ENCODE peak calls at places on chromosomes 11 and 22, in five cellular contexts. A is HFFc6, E is H9, J is uterus, L is lung. P is an unnamed sample.

GRCh38 chr11:69249641-69250502 is 44.1 kb upstream of the MYEOV start:
- DNase-seq in A (no peak), E (peak), J (no peak), L (peak), P (no peak)

GRCh38 chr22:20155330-20156041 is 4.6 kb upstream of the CCDC188 start:
- DNase-seq in A (no peak), E (no peak), J (peak), L (no peak), P (no peak)

GRCh38 chr11:134503596-134503995 is 91.6 kb upstream of the B3GAT1 start:
- DNase-seq in A (no peak), E (no peak), J (no peak), L (no peak), P (no peak)

GRCh38 chr11:75745807-75746206 is 22.8 kb upstream of the DGAT2 start:
- DNase-seq in A (no peak), E (no peak), J (no peak), L (no peak), P (no peak)

GRCh38 chr22:32248276-32248675 is 6.9 kb downstream of the SLC5A4 start:
- DNase-seq in A (no peak), E (no peak), J (no peak), L (no peak), P (no peak)

GRCh38 chr22:47901911-47902310 is 1139.5 kb downstream of the TBC1D22A start:
- DNase-seq in A (no peak), E (peak), J (no peak), L (no peak), P (no peak)

GRCh38 chr11:60872124-60872951 is 5.0 kb downstream of the ZP1 start:
- DNase-seq in A (no peak), E (no peak), J (peak), L (no peak), P (no peak)

GRCh38 chr11:44632466-44633123 is 67.1 kb downstream of the CD82 start:
- DNase-seq in A (no peak), E (peak), J (no peak), L (peak), P (peak)

GRCh38 chr11:69863544-69864200 is 44.5 kb upstream of the FGF3 start:
- DNase-seq in A (no peak), E (no peak), J (no peak), L (no peak), P (no peak)

GRCh38 chr11:131129474-131129873 is 213.2 kb upstream of the SNX19 start:
- DNase-seq in A (no peak), E (no peak), J (no peak), L (no peak), P (no peak)
- TF ChIP-seq CTCF in A (no peak), E (no peak), J (no peak), L (no peak), P (no peak)

GRCh38 chr11:65016705-65017104 is 2.7 kb downstream of the ARL2 start:
- DNase-seq in A (no peak), E (peak), J (no peak), L (no peak), P (no peak)
- TF ChIP-seq CTCF in A (no peak), E (peak), J (no peak), L (no peak), P (no peak)

GRCh38 chr11:5291207-5291838 is 10.4 kb downstream of the OR51B4 start:
- DNase-seq in A (peak), E (peak), J (no peak), L (no peak), P (no peak)
- TF ChIP-seq CTCF in A (peak), E (peak), J (no peak), L (no peak), P (peak)

DNA sequence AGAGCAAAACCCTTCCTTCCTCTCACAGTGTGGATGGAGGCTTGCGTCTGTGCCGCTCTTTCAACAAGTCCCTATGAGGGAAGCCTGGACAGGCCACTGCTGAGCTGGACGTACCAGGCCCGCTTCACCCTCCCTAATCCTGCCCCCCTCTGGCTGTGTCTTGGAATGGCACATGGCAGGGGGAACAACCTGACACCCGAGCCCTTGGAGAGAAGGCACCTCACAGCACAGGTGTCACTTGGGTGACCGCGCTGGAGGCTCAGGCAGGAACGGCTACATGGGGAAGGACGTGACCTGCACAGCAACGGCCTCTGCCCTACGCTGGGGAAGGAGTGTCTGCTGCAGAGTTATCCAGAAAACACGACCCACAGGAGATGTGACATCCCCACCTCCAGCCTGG is 11.0 kb downstream of the CARS1 start:
- DNase-seq in A (no peak), E (peak), J (no peak), L (no peak), P (no peak)
- TF ChIP-seq CTCF in A (peak), E (peak), J (no peak), L (no peak), P (no peak)

DNA sequence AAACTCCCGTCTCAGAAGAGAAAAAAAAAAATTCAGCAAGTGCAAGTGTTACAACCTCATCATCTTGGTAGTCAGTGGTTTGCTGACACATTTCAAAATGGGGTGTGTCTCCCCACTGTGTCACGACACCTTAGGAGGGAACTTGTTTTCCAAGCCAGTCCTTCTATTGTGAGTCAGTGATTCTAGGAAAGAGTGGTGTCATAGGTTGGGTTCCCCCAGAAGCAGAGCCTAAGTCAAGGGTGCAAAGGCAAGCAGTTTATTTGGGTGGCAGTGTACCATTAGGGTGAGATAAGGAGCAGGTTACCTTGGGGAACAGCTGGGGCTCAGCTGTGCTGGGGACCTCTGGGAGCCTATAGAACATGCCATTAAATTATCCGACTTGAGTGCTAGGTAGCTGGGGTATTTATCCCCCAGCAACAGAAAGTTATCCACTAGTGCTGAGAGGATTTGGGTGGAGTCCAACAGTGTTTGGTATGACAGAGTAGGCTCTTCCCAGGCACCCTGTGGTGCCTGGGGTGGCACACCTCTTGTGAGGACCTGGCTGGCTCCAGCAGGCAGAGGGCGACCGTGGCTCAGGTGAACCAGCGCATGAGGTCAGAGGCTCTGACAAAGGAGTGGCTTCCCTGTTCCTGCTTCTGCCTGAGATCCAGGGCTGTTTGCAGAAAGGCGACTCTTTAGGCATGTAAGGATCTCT is 41.7 kb downstream of the KIAA1671 start:
- DNase-seq in A (peak), E (peak), J (no peak), L (no peak), P (no peak)
- TF ChIP-seq CTCF in A (no peak), E (peak), J (no peak), L (no peak), P (peak)

DNA sequence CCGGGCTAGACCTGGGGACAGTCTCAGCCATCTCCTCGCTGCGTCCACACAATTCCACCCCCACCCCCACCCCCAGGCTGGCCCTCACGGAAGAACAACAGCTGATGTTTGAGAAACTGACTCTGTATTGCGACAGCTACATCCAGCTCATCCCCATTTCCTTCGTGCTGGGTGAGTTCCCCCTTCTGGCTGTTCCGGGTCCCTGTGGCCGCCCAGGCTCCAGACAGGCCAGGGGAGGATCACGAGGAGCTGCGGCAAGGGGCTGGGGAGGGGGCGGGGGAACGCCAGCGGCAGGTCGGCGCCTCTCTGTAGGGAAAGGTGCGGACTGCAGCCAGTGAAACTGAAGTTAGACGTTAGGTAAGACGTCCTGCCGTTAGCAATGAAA is 4.9 kb downstream of the BEST1 start:
- DNase-seq in A (peak), E (peak), J (peak), L (peak), P (no peak)
- TF ChIP-seq CTCF in A (peak), E (peak), J (peak), L (no peak), P (no peak)